ENCODE peak calls at places on chromosomes 7 and 10, in eight cellular contexts. I is ascending aorta, C is GM13977, Z is coronary artery, J is HFFc6, O is AG10803, L is neural crest cell, U is OCI-LY7. P is an unnamed sample.

GRCh38 chr10:29756476-29756875 is 121.7 kb upstream of the SVIL start:
- DNase-seq in U (no peak), C (no peak), O (no peak), Z (no peak), I (no peak), L (no peak), J (no peak), P (no peak)

GRCh38 chr10:126135177-126135576 is 238.8 kb downstream of the FANK1 start:
- DNase-seq in J (no peak), C (no peak), U (no peak), Z (no peak), I (no peak), L (no peak), O (no peak), P (no peak)

GRCh38 chr10:23158370-23158769 is 33.7 kb upstream of the PTF1A start:
- DNase-seq in U (peak; percentile 62), O (peak; percentile 55), Z (no peak), I (no peak), L (peak; percentile 55), J (peak; percentile 29), C (peak; percentile 80), P (peak; percentile 66)

GRCh38 chr10:59674211-59674836 is 35.3 kb downstream of the SLC16A9 start:
- DNase-seq in C (no peak), Z (no peak), O (peak; percentile 33), U (no peak), I (no peak), J (no peak), L (no peak), P (no peak)

GRCh38 chr10:121681982-121682687 is 83.9 kb upstream of the FGFR2 start:
- DNase-seq in I (no peak), U (no peak), C (no peak), L (no peak), Z (no peak), J (no peak), O (no peak), P (no peak)

GRCh38 chr7:157981778-157982177 is 605.8 kb downstream of the PTPRN2 start:
- DNase-seq in C (no peak), O (no peak), U (no peak), Z (peak; percentile 41), I (no peak), L (no peak), J (no peak), P (no peak)

GRCh38 chr10:104707602-104708160 is 66.6 kb downstream of the SORCS3 start:
- DNase-seq in O (no peak), U (no peak), I (no peak), J (no peak), Z (no peak), L (no peak), C (no peak), P (no peak)

GRCh38 chr7:104652434-104652833 is 324.0 kb downstream of the LHFPL3 start:
- DNase-seq in I (no peak), J (no peak), L (no peak), U (no peak), O (no peak), C (no peak), Z (no peak), P (no peak)

GRCh38 chr7:1641173-1641572 is 28.9 kb upstream of the ELFN1 start:
- DNase-seq in J (no peak), L (no peak), U (no peak), Z (no peak), O (no peak), I (no peak), C (no peak), P (no peak)

GRCh38 chr10:49139866-49140195 is 6.0 kb upstream of the FAM170B start:
- DNase-seq in U (no peak), I (no peak), J (peak; percentile 95), O (peak; percentile 95), L (no peak), C (no peak), Z (no peak), P (no peak)

GRCh38 chr10:52452600-52453493 is 138.8 kb downstream of the DKK1 start:
- DNase-seq in O (no peak), Z (no peak), L (no peak), J (no peak), U (no peak), I (no peak), C (no peak), P (no peak)

GRCh38 chr7:35785250-35785649 is 15.6 kb upstream of the SEPTIN7 start:
- DNase-seq in J (no peak), U (no peak), Z (no peak), I (no peak), L (no peak), C (no peak), O (no peak), P (no peak)

GRCh38 chr10:119149723-119150122 is 15.8 kb downstream of the SFXN4 start:
- DNase-seq in Z (no peak), O (no peak), L (no peak), I (no peak), U (no peak), J (no peak), C (no peak), P (no peak)

GRCh38 chr7:81070956-81071355 is 152.1 kb upstream of the SEMA3C start:
- DNase-seq in Z (no peak), O (no peak), I (no peak), J (no peak), L (no peak), U (no peak), C (no peak), P (no peak)

GRCh38 chr10:110850990-110851389 is 20.7 kb upstream of the PDCD4 start:
- DNase-seq in J (no peak), L (no peak), I (no peak), Z (no peak), O (peak; percentile 86), C (no peak), U (no peak), P (peak; percentile 34)

GRCh38 chr10:36271631-36272340 is 629.7 kb upstream of the FZD8 start:
- DNase-seq in U (no peak), O (no peak), Z (no peak), J (no peak), L (no peak), C (no peak), I (no peak), P (no peak)

GRCh38 chr10:100728928-100729876 is 16.2 kb upstream of the PAX2 start:
- DNase-seq in Z (no peak), L (no peak), O (peak; percentile 9), J (peak; percentile 43), U (peak; percentile 4), C (no peak), I (no peak), P (peak; percentile 68)

GRCh38 chr10:6039711-6040110 is 22.5 kb downstream of the IL2RA start:
- DNase-seq in O (no peak), C (no peak), Z (no peak), L (no peak), U (no peak), J (no peak), I (no peak), P (peak; percentile 2)

GRCh38 chr7:157751351-157751750 is 414.5 kb downstream of the DNAJB6 start:
- DNase-seq in I (no peak), U (no peak), L (no peak), J (no peak), C (no peak), Z (no peak), O (no peak), P (no peak)

GRCh38 chr7:75048435-75049379 is 24.9 kb downstream of the RCC1L start:
- DNase-seq in C (no peak), I (no peak), Z (no peak), O (peak; percentile 26), J (no peak), U (no peak), L (no peak), P (no peak)

GRCh38 chr7:75045881-75046280 is 27.7 kb downstream of the RCC1L start:
- DNase-seq in J (no peak), U (no peak), O (no peak), I (no peak), C (no peak), L (no peak), Z (no peak), P (no peak)

GRCh38 chr7:75054744-75055527 is 18.7 kb downstream of the RCC1L start:
- DNase-seq in J (peak; percentile 77), L (no peak), Z (no peak), C (no peak), U (no peak), O (peak; percentile 94), I (peak; percentile 41), P (no peak)

GRCh38 chr7:75050501-75050900 is 23.1 kb downstream of the RCC1L start:
- DNase-seq in O (no peak), I (no peak), L (no peak), U (no peak), J (no peak), C (no peak), Z (no peak), P (no peak)

GRCh38 chr7:75049817-75050216 is 23.8 kb downstream of the RCC1L start:
- DNase-seq in U (no peak), J (no peak), Z (no peak), I (no peak), O (no peak), C (no peak), L (no peak), P (no peak)
- TF ChIP-seq CTCF in U (no peak), J (no peak), Z (no peak), I (no peak), O (no peak), C (no peak), L (no peak), P (no peak)

GRCh38 chr10:24418532-24418931 is 209.6 kb downstream of the KIAA1217 start:
- DNase-seq in J (no peak), I (no peak), Z (no peak), C (no peak), O (no peak), L (no peak), U (no peak), P (no peak)
- TF ChIP-seq CTCF in J (peak; percentile 73), I (peak; percentile 30), Z (no peak), C (no peak), O (peak; percentile 32), L (peak; percentile 24), U (peak; percentile 37), P (no peak)

GRCh38 chr7:101900103-101900502 is 82.7 kb downstream of the CUX1 start:
- DNase-seq in Z (no peak), J (peak; percentile 29), L (no peak), I (no peak), U (no peak), O (peak; percentile 31), C (no peak), P (no peak)
- TF ChIP-seq CTCF in Z (no peak), J (peak; percentile 48), L (no peak), I (peak; percentile 12), U (no peak), O (peak; percentile 27), C (no peak), P (no peak)

DNA sequence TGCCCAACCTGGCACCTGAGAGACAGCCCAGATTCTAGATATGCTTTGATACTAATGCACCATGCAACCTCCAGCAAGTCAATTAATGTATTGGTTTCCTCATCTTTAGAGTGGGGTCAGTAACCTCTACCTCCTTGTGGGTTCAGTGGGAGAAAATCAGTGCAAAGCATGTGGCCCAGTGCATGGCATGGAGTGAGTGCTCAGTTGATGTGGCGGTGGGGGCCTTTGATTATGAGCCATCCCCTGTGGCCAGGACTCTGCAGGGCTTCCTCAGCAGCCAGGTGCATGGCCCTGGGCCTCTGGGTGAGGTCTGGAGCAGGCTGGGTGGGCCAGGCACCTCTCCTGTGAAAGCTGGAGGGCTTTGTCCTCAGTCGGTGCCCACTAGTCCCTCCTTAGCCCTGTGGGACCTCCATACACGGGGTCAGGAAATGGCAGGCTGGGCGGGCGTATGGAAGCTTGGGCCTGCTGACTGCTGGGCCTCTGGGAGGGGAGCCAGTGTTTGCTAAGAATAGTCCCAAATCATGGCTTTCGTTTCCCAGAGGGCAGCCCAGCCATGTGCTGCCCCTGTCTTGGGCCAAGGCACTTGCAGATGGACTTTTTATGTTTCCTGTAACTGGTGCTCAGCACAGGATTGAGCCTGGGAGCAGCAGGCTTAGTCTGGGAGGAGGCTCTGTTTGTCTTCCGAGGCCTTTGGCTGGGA is 3.4 kb downstream of the PALD1 start:
- DNase-seq in C (no peak), U (no peak), Z (no peak), J (no peak), O (no peak), L (no peak), I (no peak), P (no peak)
- TF ChIP-seq CTCF in C (no peak), U (no peak), Z (no peak), J (no peak), O (no peak), L (no peak), I (peak; percentile 22), P (no peak)